ENCODE peak calls at places on chromosomes 7 and 10, in five cellular contexts. T, H, C, F and R are unnamed samples.

GRCh38 chr7:122885583-122886356 is 490 bp downstream of the CADPS2 start:
- DNase-seq in T (no peak), H (peak), C (no peak), F (peak), R (no peak)

GRCh38 chr7:27108390-27109127 is 6.1 kb upstream of the HOXA2 start:
- DNase-seq in T (no peak), H (no peak), C (no peak), F (peak), R (no peak)

GRCh38 chr7:102040569-102040968 is 223.1 kb downstream of the CUX1 start:
- DNase-seq in T (no peak), H (no peak), C (no peak), F (no peak), R (no peak)

GRCh38 chr10:126917975-126918908 is 13.0 kb downstream of the DOCK1 start:
- DNase-seq in T (no peak), H (no peak), C (no peak), F (peak), R (no peak)

GRCh38 chr10:132434405-132435005 is 37.5 kb downstream of the PWWP2B start:
- DNase-seq in T (peak), H (no peak), C (no peak), F (no peak), R (no peak)

GRCh38 chr7:157738064-157738460 is 401.3 kb downstream of the DNAJB6 start:
- DNase-seq in T (no peak), H (peak), C (no peak), F (peak), R (no peak)

GRCh38 chr7:85749715-85750453 is 563.0 kb upstream of the SEMA3D start:
- DNase-seq in T (no peak), H (no peak), C (no peak), F (no peak), R (no peak)

GRCh38 chr10:88385601-88386203 is 197.4 kb downstream of the RNLS start:
- DNase-seq in T (peak), H (no peak), C (no peak), F (no peak), R (peak)

GRCh38 chr7:106522691-106523090 is 138.3 kb downstream of the CCDC71L start:
- DNase-seq in T (no peak), H (no peak), C (no peak), F (no peak), R (no peak)

GRCh38 chr10:27724287-27724686 is 21.3 kb downstream of the MKX start:
- DNase-seq in T (no peak), H (no peak), C (no peak), F (peak), R (no peak)

GRCh38 chr10:112977294-112977951 is 27.4 kb downstream of the TCF7L2 start:
- DNase-seq in T (no peak), H (no peak), C (no peak), F (no peak), R (no peak)

GRCh38 chr7:148191391-148192076 is 399.0 kb upstream of the C7orf33 start:
- DNase-seq in T (no peak), H (no peak), C (no peak), F (no peak), R (no peak)

GRCh38 chr7:151174246-151175046 is 7.0 kb upstream of the GBX1 start:
- DNase-seq in T (peak), H (no peak), C (no peak), F (no peak), R (no peak)

GRCh38 chr7:98133621-98134266 is 27.1 kb downstream of the LMTK2 start:
- DNase-seq in T (no peak), H (no peak), C (no peak), F (no peak), R (no peak)

GRCh38 chr10:80473692-80474596 is 19.8 kb downstream of the TSPAN14 start:
- DNase-seq in T (no peak), H (no peak), C (no peak), F (no peak), R (no peak)

GRCh38 chr10:118729641-118730258 is 25.0 kb downstream of the CACUL1 start:
- DNase-seq in T (no peak), H (no peak), C (no peak), F (no peak), R (no peak)

GRCh38 chr7:103870664-103871063 is 118.8 kb downstream of the RELN start:
- DNase-seq in T (no peak), H (no peak), C (no peak), F (no peak), R (no peak)

GRCh38 chr7:17530741-17531417 is 232.4 kb downstream of the AHR start:
- DNase-seq in T (no peak), H (no peak), C (no peak), F (peak), R (no peak)

GRCh38 chr7:15280078-15280734 is 281.6 kb downstream of the AGMO start:
- DNase-seq in T (no peak), H (no peak), C (no peak), F (no peak), R (no peak)

GRCh38 chr10:90865400-90865799 is 6.4 kb upstream of the RPP30 start:
- DNase-seq in T (no peak), H (no peak), C (no peak), F (no peak), R (no peak)

GRCh38 chr7:1123721-1124120 is 35.8 kb downstream of the GPER1 start:
- DNase-seq in T (no peak), H (peak), C (no peak), F (peak), R (no peak)

GRCh38 chr7:81769891-81770818 is at the start of gene HGF:
- DNase-seq in T (no peak), H (no peak), C (no peak), F (peak), R (no peak)

GRCh38 chr7:132446265-132446664 is 130.0 kb downstream of the PLXNA4 start:
- DNase-seq in T (no peak), H (no peak), C (no peak), F (no peak), R (no peak)

GRCh38 chr10:60148266-60148840 is 241.3 kb downstream of the ANK3 start:
- DNase-seq in T (no peak), H (no peak), C (no peak), F (no peak), R (no peak)

GRCh38 chr7:3068568-3068967 is 24.9 kb upstream of the CARD11 start:
- DNase-seq in T (no peak), H (no peak), C (no peak), F (no peak), R (no peak)